ENCODE peak calls at places on chromosomes 16 and 17, in ten cellular contexts. F is A549; O is lower lobe of right lung; D is AG04449; H is osteoblast; J is HCT116; B is natural killer cell; Z is CD4-positive, alpha-beta T cell; Y is mucosa of descending colon; E is left ventricle myocardium inferior. Q is an unnamed sample.

GRCh38 chr16:7962480-7962879 is 627.8 kb downstream of the TMEM114 start:
- DNase-seq in H (no peak), O (no peak), B (no peak), Y (no peak), Z (no peak), F (no peak), E (no peak), J (no peak), D (no peak), Q (no peak)

GRCh38 chr16:27638833-27639587 is 89.1 kb downstream of the KATNIP start:
- DNase-seq in B (no peak), Z (no peak), O (no peak), F (no peak), H (no peak), E (no peak), Y (peak; percentile 46), J (no peak), D (no peak), Q (no peak)

GRCh38 chr17:60695960-60696359 is 18.3 kb downstream of the BCAS3 start:
- DNase-seq in D (no peak), H (no peak), Z (no peak), F (no peak), B (no peak), O (no peak), E (no peak), J (no peak), Y (no peak), Q (no peak)

GRCh38 chr17:14780116-14780515 is 479.2 kb downstream of the HS3ST3B1 start:
- DNase-seq in Y (no peak), B (no peak), O (no peak), J (no peak), D (no peak), E (no peak), H (no peak), F (no peak), Z (no peak), Q (no peak)

GRCh38 chr17:65988451-65988850 is 203.5 kb downstream of the CEP112 start:
- DNase-seq in O (no peak), Y (no peak), J (no peak), E (no peak), F (no peak), H (no peak), Z (no peak), D (no peak), B (no peak), Q (no peak)

GRCh38 chr17:60086822-60087591 is 8.3 kb upstream of the HEATR6 start:
- DNase-seq in H (no peak), D (no peak), Y (no peak), E (no peak), O (peak; percentile 78), B (no peak), J (no peak), Z (no peak), F (no peak), Q (no peak)

GRCh38 chr16:69482410-69482951 is 58.1 kb downstream of the CYB5B start:
- DNase-seq in Z (no peak), J (no peak), O (peak; percentile 51), D (no peak), E (peak; percentile 72), Y (no peak), H (peak; percentile 91), B (no peak), F (no peak), Q (no peak)

GRCh38 chr17:59558953-59559352 is 6.5 kb upstream of the DHX40 start:
- DNase-seq in F (no peak), E (no peak), Z (no peak), D (no peak), B (no peak), Y (no peak), O (no peak), H (no peak), J (no peak), Q (no peak)

GRCh38 chr17:77440571-77440981 is 299.8 kb downstream of the SEC14L1 start:
- DNase-seq in Y (no peak), O (no peak), D (no peak), H (no peak), B (no peak), J (no peak), Z (no peak), E (peak; percentile 47), F (no peak), Q (no peak)

GRCh38 chr17:56597495-56597990 is 4.0 kb downstream of the NOG start:
- DNase-seq in D (no peak), E (no peak), H (no peak), B (no peak), Y (no peak), F (no peak), O (peak; percentile 45), Z (peak; percentile 3), J (no peak), Q (peak; percentile 83)

GRCh38 chr17:4766199-4766598 is 5.5 kb upstream of the TM4SF5 start:
- DNase-seq in H (peak; percentile 69), D (no peak), F (no peak), B (no peak), E (no peak), Y (no peak), O (peak; percentile 64), J (no peak), Z (no peak), Q (no peak)

GRCh38 chr17:32517982-32518381 is 31.2 kb downstream of the CDK5R1 start:
- DNase-seq in F (no peak), B (no peak), H (no peak), J (no peak), E (no peak), D (no peak), Z (no peak), O (no peak), Y (no peak), Q (no peak)

GRCh38 chr16:88782454-88783390 is 2.3 kb downstream of the PIEZO1 start:
- DNase-seq in J (peak; percentile 48), B (no peak), H (peak; percentile 99), Z (no peak), E (no peak), F (no peak), Y (no peak), O (peak; percentile 45), D (no peak), Q (no peak)

GRCh38 chr16:371729-372521 is 1.6 kb upstream of the MRPL28 start:
- DNase-seq in Y (peak; percentile 32), E (no peak), F (no peak), H (no peak), O (no peak), Z (no peak), B (no peak), J (no peak), D (no peak), Q (no peak)

GRCh38 chr17:82534401-82534812 is 14.9 kb downstream of the FOXK2 start:
- DNase-seq in Z (no peak), H (no peak), O (no peak), J (no peak), D (no peak), B (no peak), E (no peak), Y (no peak), F (no peak), Q (no peak)
- TF ChIP-seq CTCF in Z (no peak), H (no peak), O (no peak), J (no peak), D (no peak), B (no peak), E (no peak), Y (no peak), F (no peak), Q (no peak)

GRCh38 chr17:27609606-27610303 is 21.2 kb upstream of the LGALS9 start:
- DNase-seq in J (no peak), F (peak; percentile 46), D (no peak), H (peak; percentile 95), O (no peak), Y (peak; percentile 76), E (no peak), B (no peak), Z (peak; percentile 16), Q (no peak)
- TF ChIP-seq CTCF in J (peak; percentile 53), F (peak; percentile 44), D (peak; percentile 52), H (peak; percentile 73), O (peak; percentile 46), Y (peak; percentile 59), E (peak; percentile 81), B (no peak), Z (peak; percentile 24), Q (peak; percentile 19)

DNA sequence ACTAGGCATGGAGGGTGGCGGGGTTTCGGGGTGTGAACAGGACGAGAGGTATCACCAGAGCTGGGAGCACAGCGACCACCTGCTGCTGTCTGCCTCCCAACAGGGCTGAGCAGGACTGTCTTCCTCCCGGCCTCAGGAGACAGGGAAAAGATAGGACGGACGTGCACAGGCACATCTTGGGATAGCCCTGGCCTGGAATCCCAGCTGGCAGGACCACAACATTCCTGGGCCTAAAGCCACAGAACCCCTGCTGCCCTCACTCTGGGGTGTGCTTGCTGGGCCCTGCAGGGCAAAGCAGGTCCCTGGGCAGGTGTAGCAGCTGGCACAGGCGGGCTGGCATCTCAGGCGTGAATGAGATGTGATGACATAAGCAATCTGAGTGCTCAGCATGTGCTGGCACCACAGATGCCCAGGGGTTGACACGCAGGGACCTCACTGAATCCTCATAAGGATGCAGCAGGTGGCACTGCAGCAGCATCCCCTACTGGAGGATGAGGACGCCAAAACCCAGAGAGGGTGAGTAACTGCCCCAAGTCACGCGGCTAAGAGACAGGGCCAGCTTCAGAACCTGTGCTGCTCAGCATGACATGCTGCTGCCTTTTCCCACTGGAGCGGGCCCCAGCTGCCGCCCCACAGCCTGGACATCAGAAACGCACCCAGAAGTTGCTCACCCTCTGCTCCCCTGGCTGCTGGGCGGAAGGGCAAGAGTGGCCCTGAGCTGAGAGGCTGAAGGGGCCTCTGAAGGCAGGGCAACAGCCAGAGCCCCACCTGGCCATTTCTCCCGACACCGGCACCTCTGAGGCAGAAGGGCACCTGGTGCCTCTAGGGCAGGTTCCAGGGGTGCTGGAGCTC is 7.1 kb downstream of the CORO7 start:
- DNase-seq in F (peak; percentile 35), J (no peak), Y (peak; percentile 16), H (peak; percentile 87), O (peak; percentile 32), D (no peak), Z (no peak), E (no peak), B (no peak), Q (no peak)
- TF ChIP-seq CTCF in F (no peak), J (no peak), Y (no peak), H (no peak), O (no peak), D (no peak), Z (no peak), E (peak; percentile 25), B (no peak), Q (no peak)

DNA sequence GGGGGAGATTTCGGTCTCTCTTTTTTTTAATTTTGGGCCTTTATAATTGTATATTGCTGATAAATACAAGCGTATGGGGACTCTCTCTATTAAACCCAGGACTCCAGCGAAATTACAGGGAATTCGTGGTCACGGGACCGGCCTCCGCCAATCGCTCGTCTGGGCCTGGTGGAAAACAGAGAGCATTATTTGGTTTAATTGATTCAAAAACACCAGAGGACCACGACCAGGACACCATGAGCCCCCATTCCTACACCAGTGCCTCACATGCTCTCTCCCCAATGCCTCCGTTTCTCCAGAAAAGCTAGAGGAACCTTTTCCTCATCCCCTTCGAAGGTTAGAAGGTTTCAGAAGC is at the start of gene HOXB2:
- DNase-seq in J (no peak), F (no peak), Y (no peak), B (no peak), H (no peak), E (peak; percentile 45), D (no peak), O (no peak), Z (no peak), Q (no peak)
- TF ChIP-seq CTCF in J (no peak), F (no peak), Y (no peak), B (no peak), H (no peak), E (no peak), D (no peak), O (no peak), Z (no peak), Q (no peak)